ENCODE peak calls at places on chromosome 21, in eight cellular contexts. W is pancreas, D is ovary, Q is MM.1S, L is SJSA1, T is suprapubic skin, P is heart right ventricle, Y is colonic mucosa. K is an unnamed sample.

GRCh38 chr21:16633851-16634521 is 878.9 kb upstream of the CXADR start:
- DNase-seq in Q (no peak), D (no peak), L (no peak), T (no peak), P (no peak), W (no peak), Y (no peak), K (no peak)

GRCh38 chr21:42850866-42851391 is 28.4 kb downstream of the WDR4 start:
- DNase-seq in D (no peak), T (no peak), Q (no peak), P (no peak), Y (no peak), L (no peak), W (no peak), K (no peak)

GRCh38 chr21:15687208-15687607 is 42.6 kb upstream of the USP25 start:
- DNase-seq in D (no peak), T (no peak), W (no peak), Q (no peak), Y (no peak), L (peak; percentile 52), P (no peak), K (no peak)

GRCh38 chr21:42315296-42315891 is at the start of gene TFF3:
- DNase-seq in W (no peak), Q (no peak), P (no peak), D (no peak), L (peak; percentile 31), Y (peak; percentile 85), T (no peak), K (no peak)

GRCh38 chr21:16978309-16978895 is 534.4 kb upstream of the CXADR start:
- DNase-seq in Y (no peak), T (no peak), W (no peak), D (no peak), L (no peak), P (no peak), Q (no peak), K (no peak)

GRCh38 chr21:17610862-17611261 is 1.8 kb downstream of the BTG3 start:
- DNase-seq in Y (peak; percentile 42), T (no peak), D (peak; percentile 37), P (no peak), L (no peak), Q (no peak), W (peak; percentile 28), K (no peak)

GRCh38 chr21:14630556-14631069 is 84.5 kb upstream of the SAMSN1 start:
- DNase-seq in T (no peak), W (no peak), D (no peak), Q (no peak), P (no peak), L (no peak), Y (no peak), K (no peak)

GRCh38 chr21:28239345-28239744 is 753.3 kb downstream of the LTN1 start:
- DNase-seq in L (no peak), P (no peak), D (no peak), W (no peak), T (peak; percentile 77), Y (no peak), Q (no peak), K (no peak)

GRCh38 chr21:31337991-31338891 is 5.8 kb downstream of the TIAM1 start:
- DNase-seq in P (no peak), Y (no peak), Q (no peak), T (no peak), W (no peak), D (no peak), L (peak; percentile 52), K (no peak)

GRCh38 chr21:42234464-42235241 is 15.7 kb downstream of the ABCG1 start:
- DNase-seq in T (no peak), D (peak; percentile 73), Y (peak; percentile 80), L (peak; percentile 61), W (peak; percentile 73), Q (peak; percentile 96), P (peak; percentile 66), K (peak; percentile 77)

GRCh38 chr21:45335151-45335760 is 47.6 kb upstream of the POFUT2 start:
- DNase-seq in T (no peak), D (peak; percentile 23), Y (no peak), W (no peak), Q (no peak), P (no peak), L (no peak), K (no peak)
- H3K4me1 ChIP-seq in T (peaks cover 3% of the 10 kb centered on the region), D (peaks cover 3% of the 10 kb centered on the region), Y (no peaks in the 10 kb centered on the region), W (peaks cover 4% of the 10 kb centered on the region), Q (no peaks in the 10 kb centered on the region), P (peaks cover 12% of the 10 kb centered on the region), L (peaks cover 44% of the 10 kb centered on the region), K (no peaks in the 10 kb centered on the region)

DNA sequence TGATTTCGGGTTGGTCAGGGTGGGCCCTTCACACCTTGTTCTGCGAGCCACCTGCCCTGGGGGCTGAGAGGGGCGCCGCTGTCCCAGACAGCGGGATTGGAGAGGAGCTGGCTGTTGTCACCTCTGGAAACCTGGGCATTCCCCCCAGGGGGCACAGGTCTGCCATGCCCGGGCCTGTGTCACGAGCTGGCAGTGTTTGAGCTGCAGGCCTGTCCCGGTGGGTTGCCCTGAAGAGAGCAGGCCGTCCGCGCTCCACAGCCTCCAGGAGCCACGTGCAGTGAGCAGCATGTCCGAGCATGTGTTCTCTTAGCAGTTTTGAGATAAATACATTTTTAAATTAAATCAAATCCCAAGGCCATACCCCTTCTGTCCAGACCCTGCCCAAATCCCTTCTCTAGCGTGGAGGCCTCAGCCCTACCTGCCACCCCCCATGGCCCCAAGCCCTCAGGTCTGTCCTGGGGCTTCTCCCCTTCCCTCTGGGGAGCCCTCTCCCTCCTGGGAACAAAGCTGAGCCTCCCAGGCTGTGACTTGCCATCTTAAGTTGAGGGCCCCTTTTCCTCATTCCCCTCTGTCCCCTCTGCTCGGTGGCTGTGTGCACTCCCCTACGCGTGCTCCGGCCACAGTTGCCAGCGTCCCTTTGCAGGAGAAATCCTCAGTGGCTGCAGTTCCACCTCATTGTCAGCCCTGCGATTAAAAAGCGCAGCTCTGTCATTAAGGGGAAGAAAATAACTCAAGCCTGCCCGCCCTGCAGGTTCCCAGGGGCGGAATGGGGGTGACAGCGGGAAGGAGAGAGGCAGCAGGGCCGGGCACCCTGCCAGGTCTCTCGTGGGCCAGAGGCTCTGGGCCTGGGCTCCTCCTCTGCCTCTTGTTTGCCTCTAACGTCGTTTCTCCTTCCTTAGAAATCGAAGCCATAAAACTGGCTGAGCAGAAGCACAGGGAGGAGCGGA is 26.6 kb downstream of the SLX9 start:
- DNase-seq in Y (no peak), P (no peak), D (peak; percentile 72), T (no peak), Q (no peak), L (no peak), W (no peak), K (no peak)
- H3K4me1 ChIP-seq in Y (no peaks in the 10 kb centered on the region), P (peaks cover 59% of the 10 kb centered on the region), D (peaks cover 10% of the 10 kb centered on the region), T (peaks cover 26% of the 10 kb centered on the region), Q (no peaks in the 10 kb centered on the region), L (peaks cover 44% of the 10 kb centered on the region), W (no peaks in the 10 kb centered on the region), K (peaks cover 13% of the 10 kb centered on the region)

GRCh38 chr21:26842300-26842699 is 2.9 kb downstream of the ADAMTS1 start:
- DNase-seq in D (peak; percentile 48), Y (no peak), P (peak; percentile 12), W (no peak), T (no peak), Q (no peak), L (peak; percentile 56), K (no peak)
- H3K4me1 ChIP-seq in D (peaks cover 9% of the 10 kb centered on the region), Y (peaks cover 15% of the 10 kb centered on the region), P (peaks cover 64% of the 10 kb centered on the region), W (peaks cover 14% of the 10 kb centered on the region), T (peaks cover 40% of the 10 kb centered on the region), Q (no peaks in the 10 kb centered on the region), L (peaks cover 29% of the 10 kb centered on the region), K (peaks cover 36% of the 10 kb centered on the region)

GRCh38 chr21:35559881-35560280 is 500.4 kb downstream of the SETD4 start:
- DNase-seq in P (no peak), W (no peak), Y (no peak), L (no peak), D (no peak), Q (no peak), T (no peak), K (no peak)
- H3K4me1 ChIP-seq in P (peaks cover 17% of the 10 kb centered on the region), W (no peaks in the 10 kb centered on the region), Y (no peaks in the 10 kb centered on the region), L (peaks cover 56% of the 10 kb centered on the region), D (no peaks in the 10 kb centered on the region), Q (no peaks in the 10 kb centered on the region), T (peaks cover 12% of the 10 kb centered on the region), K (peaks cover 2% of the 10 kb centered on the region)

DNA sequence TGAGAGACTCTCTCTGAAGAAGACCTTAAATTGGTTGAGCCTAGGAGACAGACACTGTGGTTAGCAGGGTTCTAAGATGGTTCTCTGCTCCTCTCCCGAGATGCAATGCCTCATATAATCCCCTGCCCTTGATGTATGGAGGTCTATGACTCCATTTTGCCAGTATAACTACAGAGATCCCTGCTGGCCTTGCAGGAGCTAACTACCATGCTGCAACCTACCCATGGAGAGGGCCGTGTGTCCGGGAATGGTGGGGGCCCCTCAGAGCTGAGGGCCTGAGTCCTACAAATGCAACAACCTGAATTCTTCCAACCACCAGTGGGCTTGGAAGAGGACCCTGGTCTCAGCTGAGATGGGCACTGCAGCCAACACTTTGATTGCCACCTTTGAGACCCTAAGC is 388.0 kb downstream of the SETD4 start:
- DNase-seq in P (no peak), Y (no peak), W (no peak), L (no peak), D (no peak), Q (no peak), T (no peak), K (no peak)
- H3K4me1 ChIP-seq in P (no peaks in the 10 kb centered on the region), Y (no peaks in the 10 kb centered on the region), W (peaks cover 12% of the 10 kb centered on the region), L (no peaks in the 10 kb centered on the region), D (no peaks in the 10 kb centered on the region), Q (peaks cover 3% of the 10 kb centered on the region), T (no peaks in the 10 kb centered on the region), K (no peaks in the 10 kb centered on the region)

K was measured in gastrocnemius medialis.